ENCODE peak calls at places on chromosome 12, in six cellular contexts. Q, M, Z, I, D and E are unnamed samples.

GRCh38 chr12:80154261-80154660 is 54.9 kb downstream of the OTOGL start:
- DNase-seq in Q (no peak), M (no peak), Z (no peak), I (peak), D (no peak), E (peak)

GRCh38 chr12:58395470-58395869 is 454.1 kb downstream of the ATP23 start:
- DNase-seq in Q (no peak), M (no peak), Z (no peak), I (no peak), D (peak), E (no peak)

GRCh38 chr12:99260597-99260996 is 387.0 kb upstream of the GARIN6 start:
- DNase-seq in Q (no peak), M (no peak), Z (no peak), I (no peak), D (no peak), E (no peak)

GRCh38 chr12:117069126-117069788 is 30.0 kb downstream of the TESC start:
- DNase-seq in Q (no peak), M (no peak), Z (no peak), I (no peak), D (no peak), E (no peak)

GRCh38 chr12:25591132-25591531 is 38.0 kb upstream of the LMNTD1 start:
- DNase-seq in Q (peak), M (no peak), Z (no peak), I (no peak), D (no peak), E (no peak)

GRCh38 chr12:109178532-109178931 is 62.1 kb downstream of the ACACB start:
- DNase-seq in Q (no peak), M (no peak), Z (no peak), I (no peak), D (no peak), E (no peak)

GRCh38 chr12:113620437-113620976 is 148.8 kb upstream of the LHX5 start:
- DNase-seq in Q (no peak), M (no peak), Z (no peak), I (no peak), D (no peak), E (no peak)

GRCh38 chr12:23204933-23205778 is 580.2 kb downstream of the ETNK1 start:
- DNase-seq in Q (peak), M (peak), Z (peak), I (peak), D (peak), E (peak)

GRCh38 chr12:1473418-1473817 is 121.0 kb downstream of the FBXL14 start:
- DNase-seq in Q (no peak), M (no peak), Z (no peak), I (no peak), D (no peak), E (no peak)

GRCh38 chr12:9134981-9135628 is 19.4 kb upstream of the A2M start:
- DNase-seq in Q (peak), M (peak), Z (no peak), I (peak), D (no peak), E (peak)
- TF ChIP-seq CTCF in Q (no peak), M (peak), Z (no peak), I (peak), D (peak), E (peak)

DNA sequence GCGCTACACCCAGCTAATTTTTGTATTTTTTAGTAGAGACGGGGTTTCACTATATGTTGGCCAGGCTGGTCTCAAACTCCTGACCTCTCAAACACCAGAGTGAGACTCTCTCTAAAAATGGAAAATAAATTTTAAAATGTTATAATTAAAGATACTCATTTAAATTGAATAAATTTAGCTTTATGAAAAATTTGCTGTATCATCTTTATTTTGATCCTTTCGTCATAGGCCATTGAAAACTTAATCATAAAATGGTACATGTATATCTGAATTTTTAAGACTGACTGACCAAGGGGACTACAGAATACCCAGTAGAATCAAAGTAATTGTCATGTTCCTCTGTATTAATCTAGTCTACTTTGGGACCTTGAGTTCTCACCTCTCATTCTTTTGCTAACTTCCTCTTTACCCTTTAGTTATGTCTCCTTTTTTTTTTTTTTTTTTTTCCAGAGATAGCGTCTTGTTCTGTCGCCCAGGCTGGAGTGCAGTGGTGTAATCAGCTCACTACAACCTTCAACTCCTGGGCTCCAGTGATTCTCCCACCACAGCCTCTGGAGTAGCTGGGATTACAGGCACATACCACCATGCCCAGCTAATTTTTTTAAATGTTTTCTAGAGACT is 9.5 kb downstream of the RAB5B start:
- DNase-seq in Q (no peak), M (peak), Z (no peak), I (no peak), D (no peak), E (no peak)
- TF ChIP-seq CTCF in Q (no peak), M (no peak), Z (no peak), I (no peak), D (no peak), E (no peak)

DNA sequence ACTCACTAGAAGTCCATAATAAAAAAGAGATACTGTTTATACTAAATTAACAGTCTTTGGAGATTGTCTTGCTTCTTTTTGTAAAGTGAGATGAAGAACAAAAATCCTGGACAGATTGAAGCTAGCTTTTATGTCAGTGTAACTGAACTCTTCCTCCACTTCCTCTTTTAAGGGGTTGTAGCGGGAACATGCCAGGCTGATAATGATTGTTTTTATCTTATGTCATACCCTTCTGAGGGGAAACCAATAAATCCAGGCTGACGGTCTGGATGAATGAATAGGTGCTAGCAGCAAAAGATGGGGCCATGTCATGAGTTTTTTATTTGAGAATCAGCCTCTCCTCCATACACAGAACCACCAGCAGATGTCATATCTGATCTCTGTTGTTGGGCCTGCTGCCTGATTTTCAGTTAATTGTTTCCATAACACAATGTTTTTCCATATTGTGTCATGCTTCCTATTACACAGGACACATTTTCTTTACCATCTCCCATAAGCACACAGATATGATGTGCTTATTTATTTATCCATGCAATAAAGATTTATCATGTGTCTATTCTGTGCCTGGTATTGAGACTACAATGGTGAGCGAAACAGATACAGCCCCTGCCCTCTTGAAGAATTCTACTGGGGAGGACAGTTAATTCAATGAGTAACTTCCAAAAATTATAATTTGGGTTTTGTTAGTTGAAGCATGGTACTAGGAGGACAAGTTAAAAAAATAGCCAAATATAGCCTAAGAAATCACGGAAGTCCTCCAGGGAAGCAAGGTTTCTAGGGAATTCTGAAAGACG is 33.5 kb upstream of the CRY1 start:
- DNase-seq in Q (peak), M (no peak), Z (peak), I (no peak), D (peak), E (no peak)
- TF ChIP-seq CTCF in Q (peak), M (peak), Z (peak), I (peak), D (peak), E (no peak)

GRCh38 chr12:57234233-57234570 is 4.7 kb downstream of the SHMT2 start:
- DNase-seq in Q (no peak), M (no peak), Z (no peak), I (no peak), D (no peak), E (no peak)

GRCh38 chr12:57236224-57236924 is 6.9 kb downstream of the SHMT2 start:
- DNase-seq in Q (no peak), M (no peak), Z (no peak), I (no peak), D (no peak), E (no peak)

GRCh38 chr12:57235728-57236131 is 6.2 kb downstream of the SHMT2 start:
- DNase-seq in Q (no peak), M (no peak), Z (no peak), I (no peak), D (no peak), E (no peak)

GRCh38 chr12:57234571-57235011 is 5.1 kb downstream of the SHMT2 start:
- DNase-seq in Q (no peak), M (no peak), Z (no peak), I (no peak), D (no peak), E (no peak)

DNA sequence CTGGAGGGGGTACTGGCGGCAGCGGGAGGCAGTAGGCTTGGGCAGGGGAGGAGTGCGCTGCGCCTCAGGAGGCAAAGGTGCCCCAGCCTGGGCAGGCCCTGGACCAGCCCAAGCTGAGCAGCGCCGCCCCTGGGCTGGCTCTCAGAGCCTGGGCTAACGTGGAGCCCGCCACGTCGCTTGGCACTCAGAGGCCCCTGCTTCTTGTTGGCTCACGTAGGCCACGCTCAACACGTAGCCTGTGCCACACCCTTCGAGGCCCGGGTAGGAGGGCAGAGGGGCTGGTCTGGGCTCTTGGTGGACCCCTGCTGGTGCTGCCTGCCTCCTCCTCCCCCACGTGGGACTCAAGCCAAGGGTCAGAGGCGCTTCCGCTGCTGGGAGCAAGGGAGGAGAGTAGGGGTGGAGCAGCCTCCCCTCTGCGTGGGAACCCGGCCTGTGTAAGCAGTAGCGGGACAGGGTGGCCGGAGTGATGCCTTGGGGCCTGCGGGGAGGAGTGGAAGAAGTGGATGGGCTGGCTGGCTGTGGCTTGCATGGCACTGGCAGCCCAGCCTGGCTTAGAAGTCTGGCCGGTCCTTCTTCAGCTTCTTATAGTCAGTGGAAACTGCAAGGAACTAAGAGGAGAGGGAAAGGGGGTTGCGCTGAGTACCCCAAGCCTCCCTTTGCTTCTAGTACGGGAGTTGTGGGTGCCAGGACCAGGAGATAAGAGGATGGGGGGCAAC is 5.7 kb downstream of the SHMT2 start:
- DNase-seq in Q (peak), M (no peak), Z (peak), I (no peak), D (no peak), E (peak)
- TF ChIP-seq CTCF in Q (peak), M (no peak), Z (peak), I (no peak), D (no peak), E (no peak)